ENCODE peak calls at places on chromosomes 3 and 15, in eight cellular contexts. A is fibroblast of villous mesenchyme, B is WERI-Rb-1, J is H1, M is brain microvascular endothelial cell, V is MCF 10A, G is progenitor cell of endocrine pancreas, O is pancreas. D is an unnamed sample.

GRCh38 chr3:144032531-144033234 is 61.1 kb downstream of the DIPK2A start:
- DNase-seq in A (no peak), G (no peak), J (no peak), M (no peak), B (no peak), V (no peak), O (no peak), D (no peak)

GRCh38 chr15:82132742-82133141 is 86.9 kb upstream of the MEX3B start:
- DNase-seq in J (no peak), B (no peak), M (peak), O (no peak), A (peak), V (peak), G (no peak), D (no peak)

GRCh38 chr15:60079210-60079609 is 75.1 kb downstream of the FOXB1 start:
- DNase-seq in O (no peak), B (no peak), V (no peak), G (no peak), M (no peak), A (no peak), J (no peak), D (no peak)

GRCh38 chr3:13268961-13269391 is 151.1 kb downstream of the NUP210 start:
- DNase-seq in V (no peak), B (no peak), G (no peak), M (no peak), J (no peak), O (no peak), A (no peak), D (peak)

GRCh38 chr3:30289324-30289723 is 317.1 kb upstream of the TGFBR2 start:
- DNase-seq in M (no peak), G (no peak), B (no peak), O (no peak), A (peak), J (no peak), V (no peak), D (no peak)

GRCh38 chr3:66053009-66053782 is 14.5 kb upstream of the MAGI1 start:
- DNase-seq in G (no peak), B (no peak), V (no peak), O (peak), J (no peak), M (no peak), A (no peak), D (no peak)

GRCh38 chr15:81023483-81024264 is 23.0 kb downstream of the TLNRD1 start:
- DNase-seq in B (no peak), O (no peak), G (no peak), A (peak), M (peak), J (no peak), V (no peak), D (peak)

GRCh38 chr3:55735976-55736375 is 248.9 kb upstream of the WNT5A start:
- DNase-seq in G (no peak), J (no peak), V (peak), A (no peak), M (no peak), O (no peak), B (no peak), D (no peak)

GRCh38 chr15:76235186-76235826 is 76.0 kb downstream of the ETFA start:
- DNase-seq in M (no peak), J (no peak), V (peak), B (peak), A (peak), O (no peak), G (no peak), D (no peak)

GRCh38 chr15:56242576-56243116 is 1.0 kb downstream of the RFX7 start:
- DNase-seq in J (no peak), M (no peak), G (no peak), A (no peak), O (no peak), V (peak), B (no peak), D (peak)

GRCh38 chr3:105260385-105260784 is 106.3 kb upstream of the ALCAM start:
- DNase-seq in V (no peak), G (no peak), O (no peak), M (peak), B (no peak), A (no peak), J (no peak), D (no peak)

GRCh38 chr3:40923130-40923529 is 276.2 kb upstream of the CTNNB1 start:
- DNase-seq in B (no peak), O (no peak), G (no peak), A (no peak), M (no peak), V (no peak), J (no peak), D (no peak)

GRCh38 chr3:190065204-190065603 is 55.5 kb downstream of the P3H2 start:
- DNase-seq in B (no peak), G (no peak), V (no peak), O (no peak), M (no peak), A (no peak), J (no peak), D (no peak)

GRCh38 chr3:168116279-168116678 is 20.6 kb upstream of the GOLIM4 start:
- DNase-seq in G (no peak), B (no peak), M (no peak), J (no peak), V (no peak), O (no peak), A (no peak), D (no peak)

DNA sequence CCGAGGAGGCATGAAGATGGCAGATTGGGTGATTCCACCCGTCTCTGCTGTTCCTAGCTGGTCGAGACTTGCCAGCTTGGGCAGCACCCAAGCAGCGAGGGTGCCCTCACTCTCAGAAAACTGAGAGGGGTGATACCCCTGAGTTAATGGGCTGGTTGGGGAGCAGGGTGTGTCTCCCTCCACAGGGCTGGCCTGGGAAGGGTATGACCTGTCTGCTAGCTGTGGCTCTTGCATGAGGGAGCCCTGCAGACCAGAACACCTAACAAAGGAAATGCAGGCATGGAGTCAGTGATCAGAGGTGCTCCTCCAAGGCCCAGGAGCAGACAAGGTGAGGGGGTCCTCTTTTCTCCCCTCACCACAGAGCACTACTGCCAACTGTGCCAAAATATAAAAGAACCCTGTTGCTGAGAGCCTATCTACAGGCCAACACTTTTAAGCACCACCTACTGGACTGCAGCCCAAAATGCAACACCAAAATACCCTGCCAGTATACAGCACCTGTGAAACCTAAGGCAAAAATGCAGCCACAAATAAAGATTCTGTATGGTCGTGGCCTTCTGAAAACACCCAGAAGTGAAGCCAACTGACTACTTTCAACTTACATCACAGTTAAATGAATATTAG is 35.8 kb upstream of the PPM1L start:
- DNase-seq in V (no peak), M (no peak), G (no peak), O (no peak), B (no peak), A (no peak), J (no peak), D (no peak)
- TF ChIP-seq CTCF in V (no peak), M (peak), G (peak), O (no peak), B (no peak), A (peak), J (peak), D (no peak)

DNA sequence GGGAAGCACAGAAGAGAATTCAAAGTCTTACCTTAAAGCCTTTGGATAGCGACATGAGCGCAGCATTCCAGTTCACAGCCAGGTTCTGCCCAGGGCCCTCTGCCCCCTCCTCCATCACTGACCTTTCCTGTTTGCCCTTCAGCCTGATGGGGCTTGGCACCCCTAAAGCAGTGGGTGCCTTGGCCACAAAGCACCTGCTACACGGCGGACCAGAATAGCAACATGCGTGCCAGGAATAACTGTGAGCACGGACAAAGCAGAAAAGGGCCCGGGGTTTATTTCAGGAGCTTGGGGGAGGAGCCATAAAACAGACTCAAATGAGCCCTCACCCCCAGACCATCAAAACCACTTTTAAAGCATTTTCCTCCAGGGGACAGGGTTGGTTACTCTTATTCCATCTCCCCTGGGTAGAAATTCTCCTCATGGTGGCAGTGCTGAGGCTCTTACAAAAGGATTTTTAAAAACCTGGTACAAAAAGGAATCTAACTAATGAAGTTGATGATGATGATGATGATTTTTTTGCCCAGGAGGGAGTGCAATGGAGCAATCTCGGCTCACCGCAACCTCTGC is 135.4 kb downstream of the KLF13 start:
- DNase-seq in J (no peak), G (no peak), O (no peak), A (no peak), M (no peak), B (no peak), V (no peak), D (no peak)
- TF ChIP-seq CTCF in J (peak), G (no peak), O (no peak), A (peak), M (peak), B (no peak), V (no peak), D (no peak)

GRCh38 chr3:46663611-46664135 is 29.8 kb downstream of the ALS2CL start:
- DNase-seq in B (no peak), M (no peak), O (no peak), V (peak), J (peak), G (peak), A (peak), D (no peak)
- TF ChIP-seq CTCF in B (peak), M (peak), O (no peak), V (peak), J (peak), G (no peak), A (no peak), D (no peak)

DNA sequence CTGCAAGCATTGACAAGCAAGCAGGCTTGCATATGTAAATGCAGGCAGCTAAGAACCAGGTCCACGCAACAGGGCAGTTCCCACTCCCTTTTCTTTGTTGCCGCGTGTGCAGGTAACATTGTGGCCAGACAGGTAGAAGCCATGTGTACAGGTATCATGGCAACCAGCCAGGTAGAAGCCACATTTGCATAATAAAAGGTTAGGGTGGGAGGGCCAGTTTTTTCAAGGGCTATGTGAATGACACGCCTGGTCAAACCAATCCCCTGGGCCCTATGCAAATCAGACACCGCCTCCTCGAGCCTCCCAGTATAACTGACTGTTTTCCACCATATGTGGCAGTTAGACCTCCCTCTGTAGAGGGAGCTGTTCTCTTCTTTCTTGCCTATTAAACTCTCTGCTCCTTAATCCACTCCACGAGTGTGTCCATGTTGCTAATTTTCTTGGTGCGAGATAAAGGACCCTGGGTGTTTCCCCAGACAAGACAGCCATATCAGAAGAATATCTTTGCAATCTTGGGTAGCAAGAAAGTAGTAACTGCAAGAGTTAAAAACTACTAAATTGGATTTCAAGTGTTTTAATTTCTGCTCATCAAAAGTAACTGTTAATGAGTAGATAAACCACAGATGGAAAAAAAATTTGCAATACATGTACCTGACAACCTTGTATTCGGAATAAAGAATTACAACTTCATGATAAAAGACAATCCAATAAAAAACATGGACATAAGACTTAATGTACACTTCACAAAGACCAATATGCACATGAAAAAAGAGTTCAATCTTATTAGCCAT is 21.8 kb downstream of the PCOLCE2 start:
- DNase-seq in V (peak), O (peak), G (peak), M (no peak), J (peak), A (no peak), B (peak), D (peak)
- TF ChIP-seq CTCF in V (no peak), O (no peak), G (peak), M (peak), J (peak), A (peak), B (no peak), D (peak)

DNA sequence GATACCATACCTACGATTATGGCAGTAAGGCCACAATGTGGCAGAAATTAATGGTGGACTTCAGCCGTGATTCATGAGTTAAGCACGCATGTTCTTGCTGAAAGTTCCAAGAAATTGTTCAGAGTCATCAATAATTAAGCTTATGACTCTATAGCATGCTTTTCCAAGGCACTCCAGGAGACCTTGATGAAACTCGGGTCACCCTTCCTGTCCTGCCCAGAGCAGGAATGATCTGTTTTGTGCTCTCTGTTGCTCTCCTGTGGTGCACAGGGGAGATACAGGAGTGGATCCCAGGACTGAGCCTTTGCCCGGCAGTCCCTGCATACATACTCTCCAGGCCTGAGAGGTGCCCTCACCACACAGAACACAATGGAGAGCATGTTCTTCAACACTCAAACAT is 141.6 kb upstream of the SLC2A2 start:
- DNase-seq in J (no peak), A (peak), B (peak), V (peak), O (no peak), G (no peak), M (peak), D (no peak)
- TF ChIP-seq CTCF in J (peak), A (peak), B (peak), V (peak), O (peak), G (peak), M (peak), D (no peak)

DNA sequence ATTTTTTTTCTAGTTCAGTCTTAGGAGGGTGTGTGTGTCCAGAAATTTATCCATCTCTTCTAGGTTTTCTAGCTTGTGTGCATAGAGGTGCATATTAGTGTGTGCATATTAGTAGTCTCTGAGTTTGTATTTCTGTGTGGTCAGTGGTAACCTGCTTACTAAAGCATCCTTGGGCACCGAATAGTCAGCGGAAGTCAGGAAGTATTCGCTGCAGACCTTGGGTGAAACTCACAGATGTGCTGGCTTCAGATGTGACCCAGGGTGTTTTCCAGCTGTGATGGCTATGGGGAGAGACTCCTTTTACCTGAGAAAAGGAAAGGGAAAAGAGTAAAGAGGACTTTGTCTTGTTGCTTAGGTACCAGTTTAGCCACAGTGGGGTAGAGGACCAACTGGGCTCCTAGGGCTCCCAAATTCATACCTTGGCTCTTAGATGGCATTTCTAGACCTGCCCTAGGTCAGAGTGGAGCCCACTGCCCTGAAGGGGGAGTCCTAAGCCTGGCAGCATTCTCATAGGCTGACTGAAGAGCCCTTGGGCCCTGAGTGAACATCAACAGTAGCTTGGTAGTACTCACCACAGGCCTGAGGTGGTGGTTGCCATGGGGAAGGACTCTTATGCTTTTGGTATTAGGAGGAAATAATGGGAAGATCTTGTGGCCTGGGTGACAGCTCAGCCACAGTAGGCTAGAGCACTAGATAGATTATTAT is 286.1 kb upstream of the ZPLD1 start:
- DNase-seq in A (no peak), M (no peak), J (no peak), V (no peak), B (no peak), O (no peak), G (no peak), D (no peak)
- TF ChIP-seq CTCF in A (no peak), M (no peak), J (no peak), V (no peak), B (no peak), O (no peak), G (no peak), D (no peak)

GRCh38 chr3:179833294-179833693 is 180.5 kb downstream of the USP13 start:
- DNase-seq in V (no peak), J (no peak), O (no peak), B (no peak), G (no peak), M (no peak), A (no peak), D (no peak)
- TF ChIP-seq CTCF in V (no peak), J (no peak), O (no peak), B (no peak), G (no peak), M (no peak), A (no peak), D (no peak)

GRCh38 chr15:45704329-45705249 is 69.8 kb downstream of the SQOR start:
- DNase-seq in J (peak), V (no peak), O (peak), B (no peak), M (peak), G (peak), A (peak), D (peak)
- TF ChIP-seq CTCF in J (no peak), V (no peak), O (no peak), B (no peak), M (no peak), G (peak), A (no peak), D (no peak)

D was measured in glutamatergic neuron.